ENCODE peak calls at places on chromosome 7, in five cellular contexts. B, V, P, S and M are unnamed samples.

GRCh38 chr7:100753750-100754149 is 20.4 kb downstream of the ZAN start:
- DNase-seq in B (no peak), V (no peak), P (no peak), S (no peak), M (no peak)

GRCh38 chr7:79459381-79459780 is 5.9 kb upstream of the MAGI2 start:
- DNase-seq in B (no peak), V (no peak), P (no peak), S (no peak), M (no peak)

GRCh38 chr7:80770061-80770460 is 131.6 kb downstream of the CD36 start:
- DNase-seq in B (no peak), V (no peak), P (no peak), S (no peak), M (no peak)

GRCh38 chr7:107208046-107208458 is 39.2 kb downstream of the HBP1 start:
- DNase-seq in B (no peak), V (no peak), P (no peak), S (peak; percentile 19), M (no peak)

GRCh38 chr7:43077732-43078391 is 34.6 kb upstream of the HECW1 start:
- DNase-seq in B (no peak), V (no peak), P (no peak), S (peak; percentile 23), M (peak; percentile 75)

GRCh38 chr7:138625849-138626230 is 75.3 kb downstream of the SVOPL start:
- DNase-seq in B (no peak), V (no peak), P (no peak), S (no peak), M (no peak)

GRCh38 chr7:1961776-1962276 is 270.9 kb downstream of the MAD1L1 start:
- DNase-seq in B (peak; percentile 80), V (no peak), P (no peak), S (no peak), M (no peak)

GRCh38 chr7:79217468-79217867 is 236.0 kb downstream of the MAGI2 start:
- DNase-seq in B (no peak), V (no peak), P (no peak), S (no peak), M (no peak)

GRCh38 chr7:30796105-30796869 is 25.1 kb downstream of the MINDY4 start:
- DNase-seq in B (no peak), V (no peak), P (no peak), S (no peak), M (no peak)

GRCh38 chr7:104943502-104944343 is 70.3 kb upstream of the KMT2E start:
- DNase-seq in B (peak; percentile 87), V (no peak), P (no peak), S (peak; percentile 83), M (peak; percentile 81)

GRCh38 chr7:66859794-66860645 is 61.0 kb upstream of the TMEM248 start:
- DNase-seq in B (peak; percentile 66), V (peak; percentile 5), P (no peak), S (no peak), M (no peak)